ENCODE peak calls at places on chromosomes 7 and 10, in six cellular contexts. One of them, this sample, is unnamed.

GRCh38 chr10:106336874-106337273 is 827.6 kb downstream of the SORCS1 start:
- DNase-seq in GM20000: no peak
- DNase-seq in kidney epithelial cell: no peak
- DNase-seq in tibial artery: no peak
- DNase-seq in mesothelial cell of epicardium: no peak
- DNase-seq in ascending aorta: no peak
- DNase-seq in this sample: no peak

GRCh38 chr10:78436706-78437406 is 403.2 kb downstream of the RPS24 start:
- DNase-seq in GM20000: no peak
- DNase-seq in kidney epithelial cell: no peak
- DNase-seq in tibial artery: peak; percentile 55
- DNase-seq in mesothelial cell of epicardium: no peak
- DNase-seq in ascending aorta: peak; percentile 19
- DNase-seq in this sample: no peak

GRCh38 chr10:79084012-79084971 is 15.5 kb downstream of the ZMIZ1 start:
- DNase-seq in GM20000: no peak
- DNase-seq in kidney epithelial cell: peak; percentile 79
- DNase-seq in tibial artery: peak; percentile 95
- DNase-seq in mesothelial cell of epicardium: no peak
- DNase-seq in ascending aorta: peak; percentile 97
- DNase-seq in this sample: no peak

GRCh38 chr10:58836991-58837390 is 324.3 kb downstream of the BICC1 start:
- DNase-seq in GM20000: no peak
- DNase-seq in kidney epithelial cell: no peak
- DNase-seq in tibial artery: no peak
- DNase-seq in mesothelial cell of epicardium: no peak
- DNase-seq in ascending aorta: no peak
- DNase-seq in this sample: no peak

GRCh38 chr10:120575411-120575810 is 118.4 kb downstream of the PLPP4 start:
- DNase-seq in GM20000: no peak
- DNase-seq in kidney epithelial cell: no peak
- DNase-seq in tibial artery: no peak
- DNase-seq in mesothelial cell of epicardium: no peak
- DNase-seq in ascending aorta: no peak
- DNase-seq in this sample: no peak

GRCh38 chr10:79490400-79491081 is 21.8 kb upstream of the EIF5AL1 start:
- DNase-seq in GM20000: peak; percentile 53
- DNase-seq in kidney epithelial cell: no peak
- DNase-seq in tibial artery: peak; percentile 60
- DNase-seq in mesothelial cell of epicardium: no peak
- DNase-seq in ascending aorta: no peak
- DNase-seq in this sample: no peak

GRCh38 chr7:152966189-152966588 is 206.6 kb downstream of the ACTR3B start:
- DNase-seq in GM20000: no peak
- DNase-seq in kidney epithelial cell: no peak
- DNase-seq in tibial artery: no peak
- DNase-seq in mesothelial cell of epicardium: no peak
- DNase-seq in ascending aorta: no peak
- DNase-seq in this sample: no peak

GRCh38 chr7:94997547-94997946 is 90.2 kb downstream of the PPP1R9A start:
- DNase-seq in GM20000: no peak
- DNase-seq in kidney epithelial cell: no peak
- DNase-seq in tibial artery: no peak
- DNase-seq in mesothelial cell of epicardium: no peak
- DNase-seq in ascending aorta: no peak
- DNase-seq in this sample: no peak

GRCh38 chr10:97687785-97688781 is 1.0 kb upstream of the AVPI1 start:
- DNase-seq in GM20000: no peak
- DNase-seq in kidney epithelial cell: no peak
- DNase-seq in tibial artery: peak; percentile 79
- DNase-seq in mesothelial cell of epicardium: no peak
- DNase-seq in ascending aorta: no peak
- DNase-seq in this sample: no peak

GRCh38 chr10:51530540-51530939 is 168.9 kb downstream of the CSTF2T start:
- DNase-seq in GM20000: no peak
- DNase-seq in kidney epithelial cell: no peak
- DNase-seq in tibial artery: no peak
- DNase-seq in mesothelial cell of epicardium: no peak
- DNase-seq in ascending aorta: no peak
- DNase-seq in this sample: no peak

GRCh38 chr10:101643546-101643945 is 51.4 kb downstream of the FBXW4 start:
- DNase-seq in GM20000: no peak
- DNase-seq in kidney epithelial cell: no peak
- DNase-seq in tibial artery: no peak
- DNase-seq in mesothelial cell of epicardium: no peak
- DNase-seq in ascending aorta: no peak
- DNase-seq in this sample: no peak

GRCh38 chr7:15723840-15724239 is 37.4 kb upstream of the MEOX2 start:
- DNase-seq in GM20000: no peak
- DNase-seq in kidney epithelial cell: no peak
- DNase-seq in tibial artery: no peak
- DNase-seq in mesothelial cell of epicardium: no peak
- DNase-seq in ascending aorta: no peak
- DNase-seq in this sample: no peak

GRCh38 chr10:112360308-112361270 is 13.3 kb upstream of the ACSL5 start:
- DNase-seq in GM20000: no peak
- DNase-seq in kidney epithelial cell: no peak
- DNase-seq in tibial artery: no peak
- DNase-seq in mesothelial cell of epicardium: no peak
- DNase-seq in ascending aorta: peak; percentile 71
- DNase-seq in this sample: no peak

DNA sequence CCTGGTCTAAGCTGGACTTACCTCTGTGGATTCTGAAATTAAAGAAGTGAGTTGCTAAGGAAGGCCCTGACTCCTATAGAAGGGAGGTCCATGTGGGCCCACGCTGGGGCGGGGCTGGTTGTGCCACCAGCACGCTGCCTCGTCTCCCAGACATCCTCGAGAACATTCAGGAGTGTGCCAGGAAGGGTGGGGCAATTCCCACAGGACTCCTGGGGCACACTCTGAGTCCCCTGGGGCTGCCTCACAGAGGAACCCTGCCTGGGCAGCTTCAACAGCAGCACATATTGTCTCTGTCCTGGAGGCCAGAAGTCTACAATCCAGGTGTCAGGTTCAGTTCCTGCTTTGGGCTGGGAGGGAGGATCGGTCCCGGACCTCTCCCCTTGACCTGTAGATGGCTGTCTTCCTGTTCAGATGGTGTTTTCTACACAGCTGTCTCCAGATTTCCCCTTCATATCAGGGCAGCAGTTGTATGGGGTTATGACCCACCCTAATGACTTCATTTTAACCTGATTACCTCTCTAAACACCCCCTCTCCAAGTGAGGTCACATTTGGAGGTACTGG is 38.8 kb downstream of the ZNF467 start:
- DNase-seq in GM20000: no peak
- DNase-seq in kidney epithelial cell: no peak
- DNase-seq in tibial artery: peak; percentile 55
- DNase-seq in mesothelial cell of epicardium: no peak
- DNase-seq in ascending aorta: no peak
- DNase-seq in this sample: no peak
- TF ChIP-seq CTCF in GM20000: no peak
- TF ChIP-seq CTCF in kidney epithelial cell: no peak
- TF ChIP-seq CTCF in tibial artery: no peak
- TF ChIP-seq CTCF in mesothelial cell of epicardium: no peak
- TF ChIP-seq CTCF in ascending aorta: no peak
- TF ChIP-seq CTCF in this sample: no peak

DNA sequence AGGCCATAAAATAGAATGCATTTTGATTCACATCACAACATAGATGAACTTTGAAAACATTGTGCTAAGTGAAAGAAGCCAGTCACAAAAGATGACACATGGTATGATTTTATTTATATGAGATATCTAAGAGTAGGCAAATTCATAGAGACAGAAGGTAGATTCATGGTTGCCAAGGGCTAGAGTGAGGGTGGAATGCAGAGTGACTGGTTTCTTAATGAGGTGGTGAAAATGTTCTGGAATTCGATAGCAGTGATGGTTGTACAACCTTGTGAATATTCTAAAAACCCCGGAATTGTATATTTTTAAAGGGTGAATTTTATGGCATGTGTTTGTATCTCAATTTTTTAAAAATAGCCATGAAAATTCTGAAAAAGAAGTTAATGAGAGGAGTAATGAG is 42.9 kb downstream of the ABCB4 start:
- DNase-seq in GM20000: no peak
- DNase-seq in kidney epithelial cell: no peak
- DNase-seq in tibial artery: no peak
- DNase-seq in mesothelial cell of epicardium: no peak
- DNase-seq in ascending aorta: no peak
- DNase-seq in this sample: no peak
- TF ChIP-seq CTCF in GM20000: no peak
- TF ChIP-seq CTCF in kidney epithelial cell: no peak
- TF ChIP-seq CTCF in tibial artery: no peak
- TF ChIP-seq CTCF in mesothelial cell of epicardium: no peak
- TF ChIP-seq CTCF in ascending aorta: no peak
- TF ChIP-seq CTCF in this sample: no peak

GRCh38 chr10:132850896-132851295 is 64.9 kb upstream of the NKX6-2 start:
- DNase-seq in GM20000: no peak
- DNase-seq in kidney epithelial cell: no peak
- DNase-seq in tibial artery: peak; percentile 48
- DNase-seq in mesothelial cell of epicardium: peak; percentile 14
- DNase-seq in ascending aorta: peak; percentile 18
- DNase-seq in this sample: no peak
- TF ChIP-seq CTCF in GM20000: no peak
- TF ChIP-seq CTCF in kidney epithelial cell: no peak
- TF ChIP-seq CTCF in tibial artery: no peak
- TF ChIP-seq CTCF in mesothelial cell of epicardium: no peak
- TF ChIP-seq CTCF in ascending aorta: no peak
- TF ChIP-seq CTCF in this sample: no peak

GRCh38 chr10:71708897-71709882 is 10.4 kb downstream of the C10orf105 start:
- DNase-seq in GM20000: peak; percentile 55
- DNase-seq in kidney epithelial cell: no peak
- DNase-seq in tibial artery: no peak
- DNase-seq in mesothelial cell of epicardium: no peak
- DNase-seq in ascending aorta: no peak
- DNase-seq in this sample: no peak
- TF ChIP-seq CTCF in GM20000: no peak
- TF ChIP-seq CTCF in kidney epithelial cell: no peak
- TF ChIP-seq CTCF in tibial artery: no peak
- TF ChIP-seq CTCF in mesothelial cell of epicardium: no peak
- TF ChIP-seq CTCF in ascending aorta: no peak
- TF ChIP-seq CTCF in this sample: no peak